ENCODE peak calls at places on chromosome 20, in five cellular contexts. One of them, this sample, is unnamed.

GRCh38 chr20:32970115-32970972 is 33.9 kb downstream of the SUN5 start:
- DNase-seq in body of pancreas: no peak
- DNase-seq in PC-3: no peak
- DNase-seq in H9: peak
- DNase-seq in cardiac fibroblast: no peak
- DNase-seq in this sample: peak

GRCh38 chr20:33649201-33649631 is 12.9 kb upstream of the C20orf144 start:
- DNase-seq in H9: no peak
- DNase-seq in body of pancreas: peak
- DNase-seq in PC-3: no peak
- DNase-seq in cardiac fibroblast: no peak
- DNase-seq in this sample: no peak

GRCh38 chr20:4038047-4038459 is 22.7 kb upstream of the RNF24 start:
- DNase-seq in H9: peak
- DNase-seq in PC-3: peak
- DNase-seq in body of pancreas: peak
- DNase-seq in cardiac fibroblast: peak
- DNase-seq in this sample: no peak

GRCh38 chr20:16059841-16060240 is 513.4 kb downstream of the KIF16B start:
- DNase-seq in PC-3: peak
- DNase-seq in cardiac fibroblast: no peak
- DNase-seq in body of pancreas: no peak
- DNase-seq in H9: no peak
- DNase-seq in this sample: no peak

GRCh38 chr20:63417213-63418120 is 55.0 kb downstream of the KCNQ2 start:
- DNase-seq in body of pancreas: no peak
- DNase-seq in H9: no peak
- DNase-seq in cardiac fibroblast: no peak
- DNase-seq in PC-3: no peak
- DNase-seq in this sample: no peak

GRCh38 chr20:46353506-46354206 is 45.4 kb upstream of the CDH22 start:
- DNase-seq in PC-3: no peak
- DNase-seq in H9: no peak
- DNase-seq in cardiac fibroblast: no peak
- DNase-seq in body of pancreas: no peak
- DNase-seq in this sample: no peak

GRCh38 chr20:963795-964194 is 38.3 kb downstream of the RSPO4 start:
- DNase-seq in body of pancreas: no peak
- DNase-seq in H9: no peak
- DNase-seq in cardiac fibroblast: no peak
- DNase-seq in PC-3: no peak
- DNase-seq in this sample: no peak

GRCh38 chr20:4401601-4402000 is 320.1 kb upstream of the PRND start:
- DNase-seq in H9: no peak
- DNase-seq in body of pancreas: no peak
- DNase-seq in PC-3: no peak
- DNase-seq in cardiac fibroblast: no peak
- DNase-seq in this sample: no peak

GRCh38 chr20:2459981-2460751 is 10.4 kb downstream of the SNRPB start:
- DNase-seq in H9: no peak
- DNase-seq in body of pancreas: no peak
- DNase-seq in cardiac fibroblast: no peak
- DNase-seq in PC-3: no peak
- DNase-seq in this sample: no peak

GRCh38 chr20:4067600-4068261 is 52.4 kb upstream of the RNF24 start:
- DNase-seq in cardiac fibroblast: peak
- DNase-seq in H9: no peak
- DNase-seq in body of pancreas: no peak
- DNase-seq in PC-3: peak
- DNase-seq in this sample: no peak

GRCh38 chr20:4546786-4547185 is 174.9 kb upstream of the PRND start:
- DNase-seq in body of pancreas: no peak
- DNase-seq in PC-3: peak
- DNase-seq in cardiac fibroblast: peak
- DNase-seq in H9: no peak
- DNase-seq in this sample: no peak

GRCh38 chr20:2380601-2381000 is at the start of gene TGM6:
- DNase-seq in body of pancreas: no peak
- DNase-seq in PC-3: no peak
- DNase-seq in H9: no peak
- DNase-seq in cardiac fibroblast: no peak
- DNase-seq in this sample: no peak

GRCh38 chr20:46283426-46283825 is 24.9 kb downstream of the CDH22 start:
- DNase-seq in PC-3: peak
- DNase-seq in H9: no peak
- DNase-seq in cardiac fibroblast: no peak
- DNase-seq in body of pancreas: no peak
- DNase-seq in this sample: no peak

GRCh38 chr20:2713285-2713684 is 20.7 kb downstream of the EBF4 start:
- DNase-seq in body of pancreas: no peak
- DNase-seq in H9: no peak
- DNase-seq in PC-3: peak
- DNase-seq in cardiac fibroblast: no peak
- DNase-seq in this sample: peak

GRCh38 chr20:49287555-49288249 is 9.8 kb upstream of the ZNFX1 start:
- DNase-seq in H9: no peak
- DNase-seq in cardiac fibroblast: peak
- DNase-seq in PC-3: peak
- DNase-seq in body of pancreas: no peak
- DNase-seq in this sample: no peak

GRCh38 chr20:57947421-57948176 is 237.8 kb upstream of the PMEPA1 start:
- DNase-seq in H9: no peak
- DNase-seq in body of pancreas: no peak
- DNase-seq in cardiac fibroblast: no peak
- DNase-seq in PC-3: no peak
- DNase-seq in this sample: peak

GRCh38 chr20:60056345-60057122 is 98.3 kb downstream of the CDH26 start:
- DNase-seq in H9: peak
- DNase-seq in cardiac fibroblast: no peak
- DNase-seq in PC-3: no peak
- DNase-seq in body of pancreas: no peak
- DNase-seq in this sample: peak

GRCh38 chr20:63580796-63581461 is 6.9 kb upstream of the HELZ2 start:
- DNase-seq in body of pancreas: peak
- DNase-seq in cardiac fibroblast: peak
- DNase-seq in H9: peak
- DNase-seq in PC-3: peak
- DNase-seq in this sample: no peak

GRCh38 chr20:10314198-10314597 is 95.6 kb downstream of the SNAP25 start:
- DNase-seq in body of pancreas: no peak
- DNase-seq in H9: no peak
- DNase-seq in cardiac fibroblast: peak
- DNase-seq in PC-3: no peak
- DNase-seq in this sample: no peak

GRCh38 chr20:41387433-41387832 is 20.8 kb upstream of the EMILIN3 start:
- DNase-seq in body of pancreas: no peak
- DNase-seq in H9: peak
- DNase-seq in cardiac fibroblast: peak
- DNase-seq in PC-3: no peak
- DNase-seq in this sample: no peak

GRCh38 chr20:23631981-23632710 is 5.6 kb downstream of the CST3 start:
- DNase-seq in body of pancreas: no peak
- DNase-seq in H9: no peak
- DNase-seq in cardiac fibroblast: no peak
- DNase-seq in PC-3: no peak
- DNase-seq in this sample: peak

GRCh38 chr20:1327827-1328679 is 886 bp downstream of the SDCBP2 start:
- DNase-seq in H9: peak
- DNase-seq in PC-3: no peak
- DNase-seq in cardiac fibroblast: no peak
- DNase-seq in body of pancreas: no peak
- DNase-seq in this sample: peak

GRCh38 chr20:63230800-63231268 is 4.9 kb upstream of the BIRC7 start:
- DNase-seq in H9: peak
- DNase-seq in PC-3: peak
- DNase-seq in cardiac fibroblast: peak
- DNase-seq in body of pancreas: peak
- DNase-seq in this sample: no peak

GRCh38 chr20:37336369-37337207 is 9.4 kb upstream of the SRC start:
- DNase-seq in H9: peak
- DNase-seq in body of pancreas: no peak
- DNase-seq in PC-3: no peak
- DNase-seq in cardiac fibroblast: peak
- DNase-seq in this sample: no peak

GRCh38 chr20:49270177-49270576 is 7.7 kb downstream of the ZNFX1 start:
- DNase-seq in PC-3: no peak
- DNase-seq in cardiac fibroblast: peak
- DNase-seq in H9: no peak
- DNase-seq in body of pancreas: no peak
- DNase-seq in this sample: no peak

GRCh38 chr20:41373851-41374567 is 7.4 kb upstream of the EMILIN3 start:
- DNase-seq in H9: no peak
- DNase-seq in PC-3: no peak
- DNase-seq in cardiac fibroblast: no peak
- DNase-seq in body of pancreas: no peak
- DNase-seq in this sample: no peak

GRCh38 chr20:12068146-12068545 is 150.5 kb downstream of the BTBD3 start:
- DNase-seq in PC-3: no peak
- DNase-seq in cardiac fibroblast: no peak
- DNase-seq in H9: no peak
- DNase-seq in body of pancreas: no peak
- DNase-seq in this sample: no peak

GRCh38 chr20:35568645-35569044 is 26.8 kb downstream of the ERGIC3 start:
- DNase-seq in PC-3: peak
- DNase-seq in H9: peak
- DNase-seq in body of pancreas: peak
- DNase-seq in cardiac fibroblast: no peak
- DNase-seq in this sample: no peak
- TF ChIP-seq CTCF in PC-3: peak
- TF ChIP-seq CTCF in H9: peak
- TF ChIP-seq CTCF in body of pancreas: peak
- TF ChIP-seq CTCF in cardiac fibroblast: peak
- TF ChIP-seq CTCF in this sample: peak

DNA sequence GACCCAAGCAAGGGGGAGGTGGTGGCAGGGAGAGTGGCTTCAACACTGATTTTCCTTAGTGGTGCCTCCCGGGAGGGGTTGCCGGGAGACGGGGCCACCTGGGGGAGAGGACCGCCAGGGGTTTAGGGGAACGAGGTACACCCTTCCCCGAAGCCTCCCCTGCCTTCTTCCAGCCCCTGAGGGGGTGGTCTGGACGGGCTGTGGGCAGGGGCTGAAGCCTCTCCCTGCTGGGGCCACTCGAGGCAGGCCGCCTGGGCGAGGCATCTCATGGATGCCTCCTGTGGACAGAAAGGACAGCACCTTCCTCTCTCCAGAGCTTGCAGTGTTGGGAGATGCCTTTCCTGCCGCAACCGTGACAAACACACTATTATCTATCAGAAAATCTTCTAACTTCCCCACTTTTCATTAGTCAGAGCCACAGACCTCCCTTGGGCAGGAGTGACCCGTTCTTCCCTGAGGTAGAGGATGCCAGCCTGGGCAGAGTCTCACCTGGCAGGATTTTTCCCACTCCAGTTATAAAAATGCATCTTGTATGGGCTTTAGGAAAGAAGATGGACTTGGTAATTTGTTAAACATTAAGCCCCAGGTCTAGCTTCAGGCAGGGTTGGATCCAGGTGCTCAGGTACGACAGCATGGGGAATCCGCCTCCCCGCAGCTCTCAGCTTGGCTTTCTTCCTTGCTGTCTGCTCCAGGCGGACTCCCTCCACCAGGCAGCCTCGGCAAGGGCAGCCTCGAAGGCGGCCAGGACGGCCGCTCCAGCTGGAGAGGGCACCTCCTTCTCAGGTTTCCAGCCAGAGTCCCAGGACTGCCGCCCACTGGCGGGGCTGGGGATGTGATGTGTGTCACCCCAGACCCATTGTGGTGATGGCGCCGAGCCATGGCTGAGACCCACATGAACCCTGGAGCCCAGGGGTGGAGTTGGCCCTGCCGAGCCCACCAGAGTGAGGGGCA is 11.0 kb downstream of the HRH3 start:
- DNase-seq in body of pancreas: peak
- DNase-seq in PC-3: peak
- DNase-seq in H9: peak
- DNase-seq in cardiac fibroblast: peak
- DNase-seq in this sample: no peak
- TF ChIP-seq CTCF in body of pancreas: peak
- TF ChIP-seq CTCF in PC-3: peak
- TF ChIP-seq CTCF in H9: peak
- TF ChIP-seq CTCF in cardiac fibroblast: no peak
- TF ChIP-seq CTCF in this sample: no peak

DNA sequence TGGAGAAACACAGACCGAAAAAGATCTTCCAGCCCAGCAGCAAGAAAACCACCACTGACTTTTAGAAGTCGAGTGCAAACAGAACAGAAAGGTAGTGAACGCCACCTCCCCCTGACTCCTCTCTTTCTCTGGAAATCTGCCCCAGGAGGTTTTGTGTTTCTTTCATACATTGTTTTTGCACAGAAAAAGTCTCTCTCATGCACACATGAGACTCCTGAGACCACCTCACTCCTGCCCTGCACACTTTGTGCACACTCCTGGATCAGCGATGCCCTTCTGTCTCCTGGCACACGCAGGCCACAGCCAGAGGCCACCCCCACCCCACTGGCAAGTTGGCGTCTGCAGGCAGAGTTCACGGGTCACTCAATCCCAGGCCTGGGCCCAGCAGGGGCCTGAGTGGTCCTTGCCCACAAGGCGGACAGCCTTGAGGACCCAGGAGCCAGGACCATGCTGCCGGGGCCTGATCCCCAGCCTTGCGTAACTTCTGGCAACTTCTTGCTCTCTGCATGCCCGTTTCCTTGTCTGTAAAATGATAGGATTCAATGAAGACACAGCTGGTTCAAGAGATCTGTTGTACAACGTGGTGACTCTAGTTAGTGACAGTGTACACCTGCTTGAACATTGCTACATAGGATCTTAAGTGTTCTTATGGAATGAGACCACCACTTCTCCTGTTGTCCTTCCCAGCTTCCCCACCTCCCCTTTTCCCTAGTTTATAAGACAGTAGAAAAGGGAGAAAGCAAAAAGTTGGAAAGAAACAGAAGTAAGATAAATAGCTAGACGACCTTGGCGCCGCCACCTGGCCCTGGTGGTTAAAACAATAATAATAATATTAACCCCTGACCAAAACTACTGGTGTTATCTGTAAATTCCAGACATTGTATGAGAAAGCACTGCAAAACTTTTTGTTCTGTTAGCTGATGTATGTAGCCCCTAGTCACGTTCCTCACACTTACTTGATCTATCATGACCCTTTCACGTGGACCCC is 30.2 kb upstream of the CST7 start:
- DNase-seq in cardiac fibroblast: no peak
- DNase-seq in H9: no peak
- DNase-seq in body of pancreas: no peak
- DNase-seq in PC-3: no peak
- DNase-seq in this sample: peak
- TF ChIP-seq CTCF in cardiac fibroblast: no peak
- TF ChIP-seq CTCF in H9: no peak
- TF ChIP-seq CTCF in body of pancreas: no peak
- TF ChIP-seq CTCF in PC-3: no peak
- TF ChIP-seq CTCF in this sample: no peak

DNA sequence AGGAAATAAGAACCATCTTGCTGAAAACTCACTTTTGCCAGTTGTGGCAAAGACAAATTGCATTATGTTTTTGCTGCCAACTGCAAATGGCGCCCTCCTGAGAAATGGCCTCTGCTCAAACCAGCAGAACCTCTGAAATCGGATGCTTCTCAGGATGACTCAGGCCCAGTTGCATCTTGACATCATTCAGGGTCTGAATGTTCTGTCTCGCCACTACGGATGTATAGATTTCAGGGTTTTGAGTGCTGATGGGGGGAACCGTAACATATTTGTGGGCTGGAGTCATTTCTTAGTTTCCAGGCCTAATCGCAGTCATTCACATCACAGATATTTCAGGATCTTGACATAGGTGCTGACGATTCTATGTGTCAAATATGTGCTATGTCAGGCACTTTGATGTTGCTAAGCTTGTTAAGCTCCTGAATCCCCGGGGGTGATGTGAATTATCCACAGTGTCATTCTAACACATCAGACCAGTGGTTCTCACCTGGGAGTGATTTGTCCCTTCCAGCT is 207.1 kb downstream of the NFATC2 start:
- DNase-seq in cardiac fibroblast: peak
- DNase-seq in H9: no peak
- DNase-seq in body of pancreas: no peak
- DNase-seq in PC-3: peak
- DNase-seq in this sample: no peak
- TF ChIP-seq CTCF in cardiac fibroblast: no peak
- TF ChIP-seq CTCF in H9: no peak
- TF ChIP-seq CTCF in body of pancreas: no peak
- TF ChIP-seq CTCF in PC-3: peak
- TF ChIP-seq CTCF in this sample: peak